ENCODE peak calls at places on chromosomes 12 and 14, in ten cellular contexts. One of them, this sample, is unnamed.

GRCh38 chr12:108495054-108495453 is 20.0 kb upstream of the FICD start:
- DNase-seq in esophagus squamous epithelium: no peak
- DNase-seq in tibial nerve: no peak
- DNase-seq in A549: peak
- DNase-seq in HCT116: peak
- DNase-seq in H54: peak
- DNase-seq in IMR-90: peak
- DNase-seq in spleen: no peak
- DNase-seq in transverse colon: no peak
- DNase-seq in lower leg skin: no peak
- DNase-seq in this sample: no peak

GRCh38 chr14:74048291-74048690 is 29.1 kb downstream of the BBOF1 start:
- DNase-seq in H54: no peak
- DNase-seq in esophagus squamous epithelium: no peak
- DNase-seq in spleen: no peak
- DNase-seq in IMR-90: peak
- DNase-seq in tibial nerve: no peak
- DNase-seq in lower leg skin: no peak
- DNase-seq in HCT116: peak
- DNase-seq in transverse colon: no peak
- DNase-seq in A549: peak
- DNase-seq in this sample: no peak

GRCh38 chr14:76133103-76133502 is 18.6 kb upstream of the GPATCH2L start:
- DNase-seq in HCT116: no peak
- DNase-seq in esophagus squamous epithelium: no peak
- DNase-seq in transverse colon: no peak
- DNase-seq in IMR-90: peak
- DNase-seq in A549: no peak
- DNase-seq in spleen: no peak
- DNase-seq in lower leg skin: no peak
- DNase-seq in tibial nerve: no peak
- DNase-seq in H54: peak
- DNase-seq in this sample: no peak

GRCh38 chr14:50377671-50378070 is 19.0 kb downstream of the CDKL1 start:
- DNase-seq in A549: no peak
- DNase-seq in IMR-90: no peak
- DNase-seq in spleen: no peak
- DNase-seq in esophagus squamous epithelium: no peak
- DNase-seq in HCT116: no peak
- DNase-seq in tibial nerve: no peak
- DNase-seq in lower leg skin: no peak
- DNase-seq in H54: no peak
- DNase-seq in transverse colon: no peak
- DNase-seq in this sample: no peak

GRCh38 chr14:81211844-81212243 is 8.9 kb downstream of the GTF2A1 start:
- DNase-seq in H54: no peak
- DNase-seq in tibial nerve: peak
- DNase-seq in IMR-90: peak
- DNase-seq in spleen: no peak
- DNase-seq in lower leg skin: no peak
- DNase-seq in transverse colon: no peak
- DNase-seq in HCT116: no peak
- DNase-seq in A549: no peak
- DNase-seq in esophagus squamous epithelium: no peak
- DNase-seq in this sample: no peak

GRCh38 chr12:13530966-13531365 is 334.4 kb downstream of the EMP1 start:
- DNase-seq in spleen: no peak
- DNase-seq in tibial nerve: no peak
- DNase-seq in HCT116: no peak
- DNase-seq in lower leg skin: no peak
- DNase-seq in transverse colon: peak
- DNase-seq in A549: no peak
- DNase-seq in H54: no peak
- DNase-seq in esophagus squamous epithelium: no peak
- DNase-seq in IMR-90: no peak
- DNase-seq in this sample: no peak

GRCh38 chr12:108701779-108702435 is 29.4 kb downstream of the CORO1C start:
- DNase-seq in tibial nerve: no peak
- DNase-seq in H54: no peak
- DNase-seq in HCT116: no peak
- DNase-seq in transverse colon: no peak
- DNase-seq in lower leg skin: no peak
- DNase-seq in IMR-90: peak
- DNase-seq in A549: no peak
- DNase-seq in esophagus squamous epithelium: no peak
- DNase-seq in spleen: no peak
- DNase-seq in this sample: no peak

GRCh38 chr12:64221656-64222010 is 463 bp downstream of the KICS2 start:
- DNase-seq in transverse colon: peak
- DNase-seq in IMR-90: peak
- DNase-seq in lower leg skin: peak
- DNase-seq in H54: peak
- DNase-seq in tibial nerve: peak
- DNase-seq in HCT116: peak
- DNase-seq in esophagus squamous epithelium: peak
- DNase-seq in A549: peak
- DNase-seq in spleen: peak
- DNase-seq in this sample: no peak

GRCh38 chr14:78612666-78613065 is 442.5 kb downstream of the NRXN3 start:
- DNase-seq in A549: no peak
- DNase-seq in IMR-90: no peak
- DNase-seq in HCT116: no peak
- DNase-seq in spleen: no peak
- DNase-seq in transverse colon: no peak
- DNase-seq in lower leg skin: no peak
- DNase-seq in H54: no peak
- DNase-seq in tibial nerve: no peak
- DNase-seq in esophagus squamous epithelium: no peak
- DNase-seq in this sample: no peak

GRCh38 chr12:43180242-43180641 is 371.8 kb downstream of the ADAMTS20 start:
- DNase-seq in H54: no peak
- DNase-seq in IMR-90: no peak
- DNase-seq in HCT116: no peak
- DNase-seq in lower leg skin: no peak
- DNase-seq in spleen: no peak
- DNase-seq in tibial nerve: no peak
- DNase-seq in transverse colon: no peak
- DNase-seq in A549: no peak
- DNase-seq in esophagus squamous epithelium: no peak
- DNase-seq in this sample: no peak

GRCh38 chr14:88831285-88831684 is 6.8 kb downstream of the TTC8 start:
- DNase-seq in transverse colon: no peak
- DNase-seq in H54: no peak
- DNase-seq in IMR-90: peak
- DNase-seq in HCT116: peak
- DNase-seq in esophagus squamous epithelium: no peak
- DNase-seq in tibial nerve: no peak
- DNase-seq in lower leg skin: no peak
- DNase-seq in spleen: no peak
- DNase-seq in A549: no peak
- DNase-seq in this sample: no peak

DNA sequence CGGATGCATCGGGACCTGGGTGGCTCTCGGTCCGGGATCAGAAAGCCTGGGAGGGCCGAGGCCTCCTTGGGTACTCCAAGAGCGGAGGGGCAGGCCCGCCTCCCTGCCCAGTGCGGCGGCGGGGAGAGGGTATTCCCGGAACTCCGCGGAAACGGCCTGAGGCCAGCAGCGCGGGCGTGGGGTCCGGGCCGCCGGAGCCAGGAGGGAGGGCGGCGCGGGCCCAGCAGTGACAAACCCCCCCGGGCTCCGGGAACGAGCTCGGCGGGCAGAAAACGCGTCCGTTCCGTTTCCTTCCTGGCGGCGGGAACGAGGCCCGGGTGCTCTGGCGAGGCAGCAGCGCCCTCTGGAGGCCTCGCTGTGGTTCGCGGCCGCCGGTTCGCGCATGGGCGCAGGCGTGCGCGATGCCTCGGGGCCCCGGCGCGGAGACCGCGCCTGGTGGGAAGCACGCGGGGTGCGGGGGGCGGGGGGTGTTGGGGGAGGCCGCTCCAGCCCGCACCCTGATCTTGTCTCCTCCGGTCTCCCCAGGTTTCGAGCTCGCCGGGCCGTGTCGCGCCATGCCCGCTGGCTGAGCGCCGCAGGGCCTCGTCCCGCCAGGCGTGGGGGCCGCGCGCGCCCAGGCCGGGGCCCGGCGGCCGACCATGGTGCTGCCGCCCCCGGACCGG is 1.9 kb downstream of the TMEM121 start:
- DNase-seq in tibial nerve: peak
- DNase-seq in IMR-90: peak
- DNase-seq in spleen: peak
- DNase-seq in esophagus squamous epithelium: no peak
- DNase-seq in lower leg skin: peak
- DNase-seq in transverse colon: peak
- DNase-seq in HCT116: no peak
- DNase-seq in A549: peak
- DNase-seq in H54: peak
- DNase-seq in this sample: no peak
- TF ChIP-seq POLR2A in tibial nerve: no peak
- TF ChIP-seq POLR2A in IMR-90: peak
- TF ChIP-seq POLR2A in spleen: no peak
- TF ChIP-seq POLR2A in esophagus squamous epithelium: no peak
- TF ChIP-seq POLR2A in lower leg skin: no peak
- TF ChIP-seq POLR2A in transverse colon: no peak
- TF ChIP-seq POLR2A in HCT116: no peak
- TF ChIP-seq POLR2A in A549: peak
- TF ChIP-seq POLR2A in H54: peak
- TF ChIP-seq POLR2A in this sample: no peak

GRCh38 chr12:50110127-50110761 is 1.8 kb upstream of the COX14 start:
- DNase-seq in IMR-90: no peak
- DNase-seq in HCT116: no peak
- DNase-seq in lower leg skin: no peak
- DNase-seq in A549: no peak
- DNase-seq in esophagus squamous epithelium: no peak
- DNase-seq in spleen: peak
- DNase-seq in transverse colon: peak
- DNase-seq in tibial nerve: no peak
- DNase-seq in H54: peak
- DNase-seq in this sample: no peak

GRCh38 chr12:50111417-50111692 is 681 bp upstream of the COX14 start:
- DNase-seq in spleen: no peak
- DNase-seq in esophagus squamous epithelium: no peak
- DNase-seq in HCT116: no peak
- DNase-seq in IMR-90: no peak
- DNase-seq in A549: no peak
- DNase-seq in H54: no peak
- DNase-seq in lower leg skin: no peak
- DNase-seq in tibial nerve: no peak
- DNase-seq in transverse colon: no peak
- DNase-seq in this sample: no peak

GRCh38 chr12:50112456-50113218 is 601 bp downstream of the COX14 start:
- DNase-seq in A549: peak
- DNase-seq in lower leg skin: peak
- DNase-seq in transverse colon: no peak
- DNase-seq in H54: no peak
- DNase-seq in HCT116: no peak
- DNase-seq in tibial nerve: peak
- DNase-seq in esophagus squamous epithelium: no peak
- DNase-seq in spleen: no peak
- DNase-seq in IMR-90: no peak
- DNase-seq in this sample: no peak

GRCh38 chr12:50110762-50111416 is 1.1 kb upstream of the COX14 start:
- DNase-seq in lower leg skin: peak
- DNase-seq in tibial nerve: no peak
- DNase-seq in HCT116: no peak
- DNase-seq in H54: peak
- DNase-seq in spleen: peak
- DNase-seq in IMR-90: peak
- DNase-seq in esophagus squamous epithelium: no peak
- DNase-seq in transverse colon: peak
- DNase-seq in A549: no peak
- DNase-seq in this sample: no peak

GRCh38 chr12:50111693-50112455 is at the start of gene COX14:
- DNase-seq in HCT116: peak
- DNase-seq in H54: peak
- DNase-seq in IMR-90: peak
- DNase-seq in lower leg skin: peak
- DNase-seq in tibial nerve: peak
- DNase-seq in esophagus squamous epithelium: peak
- DNase-seq in A549: peak
- DNase-seq in spleen: peak
- DNase-seq in transverse colon: peak
- DNase-seq in this sample: peak
- TF ChIP-seq POLR2A in HCT116: peak
- TF ChIP-seq POLR2A in H54: peak
- TF ChIP-seq POLR2A in IMR-90: peak
- TF ChIP-seq POLR2A in lower leg skin: no peak
- TF ChIP-seq POLR2A in tibial nerve: peak
- TF ChIP-seq POLR2A in esophagus squamous epithelium: peak
- TF ChIP-seq POLR2A in A549: peak
- TF ChIP-seq POLR2A in spleen: peak
- TF ChIP-seq POLR2A in transverse colon: peak
- TF ChIP-seq POLR2A in this sample: no peak

DNA sequence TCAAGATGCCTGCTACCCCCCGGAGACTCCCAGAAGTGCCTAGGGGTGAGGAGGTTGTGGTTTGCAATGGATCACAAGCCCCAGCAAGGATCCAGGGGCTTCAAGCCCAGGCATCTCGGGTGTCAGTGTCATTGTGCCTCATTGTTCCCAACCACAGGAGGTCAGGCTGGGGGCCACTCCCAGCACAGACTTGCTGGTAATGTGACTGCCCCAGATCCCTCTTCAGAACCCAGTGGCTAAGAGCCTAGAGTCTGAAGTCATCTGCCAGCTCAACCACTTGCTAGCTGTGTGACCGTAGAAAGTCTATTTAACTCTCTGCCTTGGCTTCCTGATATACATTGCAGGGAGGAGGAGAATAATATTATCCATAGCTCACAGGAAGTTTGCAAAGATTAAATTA is 7.7 kb upstream of the ASB2 start:
- DNase-seq in H54: peak
- DNase-seq in transverse colon: no peak
- DNase-seq in HCT116: no peak
- DNase-seq in esophagus squamous epithelium: no peak
- DNase-seq in tibial nerve: no peak
- DNase-seq in IMR-90: peak
- DNase-seq in spleen: no peak
- DNase-seq in A549: no peak
- DNase-seq in lower leg skin: no peak
- DNase-seq in this sample: no peak
- TF ChIP-seq POLR2A in H54: no peak
- TF ChIP-seq POLR2A in transverse colon: no peak
- TF ChIP-seq POLR2A in HCT116: no peak
- TF ChIP-seq POLR2A in esophagus squamous epithelium: no peak
- TF ChIP-seq POLR2A in tibial nerve: no peak
- TF ChIP-seq POLR2A in IMR-90: no peak
- TF ChIP-seq POLR2A in spleen: no peak
- TF ChIP-seq POLR2A in A549: no peak
- TF ChIP-seq POLR2A in lower leg skin: no peak
- TF ChIP-seq POLR2A in this sample: no peak

DNA sequence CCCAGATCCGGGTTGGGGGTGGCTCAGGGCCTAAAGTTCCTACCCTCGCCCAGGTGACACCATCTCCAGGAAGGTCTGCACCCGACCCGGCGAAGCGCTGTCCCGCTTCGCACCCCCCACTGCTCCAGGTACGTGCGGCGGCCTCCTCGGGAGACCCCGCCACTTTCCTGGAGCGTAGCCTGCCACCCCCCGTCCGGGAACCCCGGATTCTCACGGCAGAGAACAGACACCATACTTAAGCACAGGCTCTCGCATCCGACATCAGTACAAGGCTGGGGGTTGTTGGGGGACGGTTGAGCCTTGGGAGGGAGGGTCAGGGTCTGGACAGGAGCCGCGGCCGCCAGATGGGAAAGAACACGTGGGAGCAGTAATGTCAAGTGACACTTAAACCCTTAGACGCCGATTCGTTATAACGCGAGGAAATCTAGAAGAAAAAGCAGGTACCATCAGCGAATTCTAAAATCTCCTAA is 477 bp downstream of the TIMM9 start:
- DNase-seq in spleen: peak
- DNase-seq in HCT116: no peak
- DNase-seq in lower leg skin: peak
- DNase-seq in A549: peak
- DNase-seq in esophagus squamous epithelium: no peak
- DNase-seq in tibial nerve: peak
- DNase-seq in transverse colon: peak
- DNase-seq in IMR-90: peak
- DNase-seq in H54: no peak
- DNase-seq in this sample: peak
- TF ChIP-seq POLR2A in spleen: no peak
- TF ChIP-seq POLR2A in HCT116: no peak
- TF ChIP-seq POLR2A in lower leg skin: no peak
- TF ChIP-seq POLR2A in A549: peak
- TF ChIP-seq POLR2A in esophagus squamous epithelium: no peak
- TF ChIP-seq POLR2A in tibial nerve: no peak
- TF ChIP-seq POLR2A in transverse colon: no peak
- TF ChIP-seq POLR2A in IMR-90: no peak
- TF ChIP-seq POLR2A in H54: no peak
- TF ChIP-seq POLR2A in this sample: no peak